ENCODE peak calls at places on chromosome 20, in nine cellular contexts. One of them, this sample, is unnamed.

GRCh38 chr20:61668771-61669503 is 396.7 kb downstream of the TAF4 start:
- DNase-seq in SJCRH30: no peak
- DNase-seq in H1: no peak
- DNase-seq in cardiac muscle cell: no peak
- DNase-seq in mammary epithelial cell: no peak
- DNase-seq in lung: no peak
- DNase-seq in WERI-Rb-1: no peak
- DNase-seq in iPS DF 6.9: no peak
- DNase-seq in astrocyte: no peak
- DNase-seq in this sample: no peak

GRCh38 chr20:49570161-49570827 is 2.4 kb upstream of the PTGIS start:
- DNase-seq in SJCRH30: peak; percentile 56
- DNase-seq in H1: no peak
- DNase-seq in cardiac muscle cell: no peak
- DNase-seq in mammary epithelial cell: no peak
- DNase-seq in lung: no peak
- DNase-seq in WERI-Rb-1: no peak
- DNase-seq in iPS DF 6.9: no peak
- DNase-seq in astrocyte: no peak
- DNase-seq in this sample: no peak

GRCh38 chr20:51696304-51697118 is 71.7 kb downstream of the ATP9A start:
- DNase-seq in SJCRH30: peak; percentile 27
- DNase-seq in H1: no peak
- DNase-seq in cardiac muscle cell: peak; percentile 37
- DNase-seq in mammary epithelial cell: no peak
- DNase-seq in lung: no peak
- DNase-seq in WERI-Rb-1: peak; percentile 45
- DNase-seq in iPS DF 6.9: no peak
- DNase-seq in astrocyte: peak; percentile 32
- DNase-seq in this sample: no peak

GRCh38 chr20:4067600-4068261 is 52.4 kb upstream of the RNF24 start:
- DNase-seq in SJCRH30: no peak
- DNase-seq in H1: no peak
- DNase-seq in cardiac muscle cell: no peak
- DNase-seq in mammary epithelial cell: peak; percentile 78
- DNase-seq in lung: no peak
- DNase-seq in WERI-Rb-1: no peak
- DNase-seq in iPS DF 6.9: no peak
- DNase-seq in astrocyte: peak; percentile 79
- DNase-seq in this sample: no peak

GRCh38 chr20:33154252-33154651 is 13.7 kb upstream of the BPIFA2 start:
- DNase-seq in SJCRH30: no peak
- DNase-seq in H1: no peak
- DNase-seq in cardiac muscle cell: no peak
- DNase-seq in mammary epithelial cell: no peak
- DNase-seq in lung: no peak
- DNase-seq in WERI-Rb-1: no peak
- DNase-seq in iPS DF 6.9: no peak
- DNase-seq in astrocyte: no peak
- DNase-seq in this sample: no peak

GRCh38 chr20:47230811-47231256 is 125.7 kb downstream of the ZMYND8 start:
- DNase-seq in SJCRH30: no peak
- DNase-seq in H1: no peak
- DNase-seq in cardiac muscle cell: no peak
- DNase-seq in mammary epithelial cell: no peak
- DNase-seq in lung: no peak
- DNase-seq in WERI-Rb-1: peak; percentile 84
- DNase-seq in iPS DF 6.9: no peak
- DNase-seq in astrocyte: peak; percentile 37
- DNase-seq in this sample: peak; percentile 6

GRCh38 chr20:10521068-10521834 is 86.1 kb downstream of the SLX4IP start:
- DNase-seq in SJCRH30: peak; percentile 80
- DNase-seq in H1: no peak
- DNase-seq in cardiac muscle cell: no peak
- DNase-seq in mammary epithelial cell: peak; percentile 81
- DNase-seq in lung: no peak
- DNase-seq in WERI-Rb-1: no peak
- DNase-seq in iPS DF 6.9: no peak
- DNase-seq in astrocyte: peak; percentile 87
- DNase-seq in this sample: no peak

GRCh38 chr20:35539756-35540212 is 2.1 kb upstream of the ERGIC3 start:
- DNase-seq in SJCRH30: peak; percentile 99
- DNase-seq in H1: no peak
- DNase-seq in cardiac muscle cell: peak; percentile 96
- DNase-seq in mammary epithelial cell: no peak
- DNase-seq in lung: peak; percentile 83
- DNase-seq in WERI-Rb-1: peak; percentile 94
- DNase-seq in iPS DF 6.9: peak; percentile 85
- DNase-seq in astrocyte: no peak
- DNase-seq in this sample: no peak

GRCh38 chr20:48092596-48093280 is 307.5 kb upstream of the SULF2 start:
- DNase-seq in SJCRH30: no peak
- DNase-seq in H1: no peak
- DNase-seq in cardiac muscle cell: no peak
- DNase-seq in mammary epithelial cell: no peak
- DNase-seq in lung: no peak
- DNase-seq in WERI-Rb-1: no peak
- DNase-seq in iPS DF 6.9: no peak
- DNase-seq in astrocyte: peak; percentile 48
- DNase-seq in this sample: no peak

GRCh38 chr20:40265872-40266533 is 423.0 kb downstream of the MAFB start:
- DNase-seq in SJCRH30: peak; percentile 49
- DNase-seq in H1: no peak
- DNase-seq in cardiac muscle cell: peak; percentile 45
- DNase-seq in mammary epithelial cell: peak; percentile 36
- DNase-seq in lung: peak; percentile 35
- DNase-seq in WERI-Rb-1: peak; percentile 40
- DNase-seq in iPS DF 6.9: no peak
- DNase-seq in astrocyte: no peak
- DNase-seq in this sample: no peak

GRCh38 chr20:47984437-47984836 is 199.2 kb upstream of the SULF2 start:
- DNase-seq in SJCRH30: no peak
- DNase-seq in H1: no peak
- DNase-seq in cardiac muscle cell: no peak
- DNase-seq in mammary epithelial cell: no peak
- DNase-seq in lung: no peak
- DNase-seq in WERI-Rb-1: no peak
- DNase-seq in iPS DF 6.9: no peak
- DNase-seq in astrocyte: no peak
- DNase-seq in this sample: no peak

GRCh38 chr20:38296433-38296832 is 7.5 kb upstream of the BPI start:
- DNase-seq in SJCRH30: no peak
- DNase-seq in H1: no peak
- DNase-seq in cardiac muscle cell: no peak
- DNase-seq in mammary epithelial cell: no peak
- DNase-seq in lung: no peak
- DNase-seq in WERI-Rb-1: no peak
- DNase-seq in iPS DF 6.9: no peak
- DNase-seq in astrocyte: no peak
- DNase-seq in this sample: no peak

GRCh38 chr20:38298768-38299288 is 5.1 kb upstream of the BPI start:
- DNase-seq in SJCRH30: peak; percentile 58
- DNase-seq in H1: no peak
- DNase-seq in cardiac muscle cell: no peak
- DNase-seq in mammary epithelial cell: peak; percentile 16
- DNase-seq in lung: peak; percentile 77
- DNase-seq in WERI-Rb-1: no peak
- DNase-seq in iPS DF 6.9: no peak
- DNase-seq in astrocyte: no peak
- DNase-seq in this sample: no peak

GRCh38 chr20:38299963-38300362 is 4.0 kb upstream of the BPI start:
- DNase-seq in SJCRH30: no peak
- DNase-seq in H1: no peak
- DNase-seq in cardiac muscle cell: no peak
- DNase-seq in mammary epithelial cell: peak; percentile 33
- DNase-seq in lung: peak; percentile 51
- DNase-seq in WERI-Rb-1: no peak
- DNase-seq in iPS DF 6.9: no peak
- DNase-seq in astrocyte: no peak
- DNase-seq in this sample: no peak

GRCh38 chr20:38295811-38296210 is 8.1 kb upstream of the BPI start:
- DNase-seq in SJCRH30: no peak
- DNase-seq in H1: no peak
- DNase-seq in cardiac muscle cell: no peak
- DNase-seq in mammary epithelial cell: no peak
- DNase-seq in lung: no peak
- DNase-seq in WERI-Rb-1: no peak
- DNase-seq in iPS DF 6.9: no peak
- DNase-seq in astrocyte: no peak
- DNase-seq in this sample: no peak

DNA sequence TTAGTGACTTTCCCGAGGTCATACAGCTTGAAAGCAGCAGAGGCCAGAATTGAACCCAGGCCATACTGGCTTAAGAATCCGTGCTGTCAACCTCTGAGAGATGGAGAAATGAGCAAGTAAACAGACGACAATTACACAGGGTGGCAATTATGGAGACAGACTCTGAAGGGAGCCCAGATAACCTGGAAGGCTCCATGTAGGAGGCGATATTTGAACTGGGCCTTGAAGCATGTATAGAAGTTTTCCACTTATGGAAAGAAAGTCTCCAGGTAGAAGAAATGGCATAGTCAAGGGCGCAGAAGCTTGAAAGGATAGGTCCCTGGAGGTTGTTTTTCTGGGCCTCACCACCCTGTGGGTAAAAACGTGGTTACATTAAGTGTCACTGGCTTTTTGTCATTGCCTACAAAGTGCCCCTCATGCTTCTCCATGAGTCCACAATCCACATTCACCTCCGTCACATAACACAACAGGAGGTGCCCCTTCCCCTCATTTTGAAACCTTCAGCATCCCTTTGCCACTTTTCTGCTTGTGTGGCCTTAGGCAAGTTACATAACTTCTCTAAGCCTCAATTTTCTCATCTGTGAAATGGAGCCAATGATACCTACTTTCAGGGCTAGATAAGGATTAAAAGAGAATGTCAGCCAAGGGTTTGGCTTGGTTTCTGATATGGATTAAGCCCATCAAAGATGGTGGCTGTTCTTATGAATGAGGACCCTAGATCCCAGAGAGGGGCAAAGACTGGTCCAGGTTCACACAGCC is 5.9 kb upstream of the BPI start:
- DNase-seq in SJCRH30: no peak
- DNase-seq in H1: no peak
- DNase-seq in cardiac muscle cell: no peak
- DNase-seq in mammary epithelial cell: no peak
- DNase-seq in lung: no peak
- DNase-seq in WERI-Rb-1: no peak
- DNase-seq in iPS DF 6.9: no peak
- DNase-seq in astrocyte: no peak
- DNase-seq in this sample: no peak
- H3K27ac ChIP-seq in SJCRH30: no peak overlapping the region
- H3K27ac ChIP-seq in H1: no peak overlapping the region
- H3K27ac ChIP-seq in cardiac muscle cell: no peak overlapping the region
- H3K27ac ChIP-seq in mammary epithelial cell: no peak overlapping the region
- H3K27ac ChIP-seq in lung: no peak overlapping the region
- H3K27ac ChIP-seq in WERI-Rb-1: no peak overlapping the region
- H3K27ac ChIP-seq in iPS DF 6.9: no peak overlapping the region
- H3K27ac ChIP-seq in astrocyte: no peak overlapping the region
- H3K27ac ChIP-seq in this sample: no peak overlapping the region

GRCh38 chr20:58389968-58390658 is 1.1 kb downstream of the VAPB start:
- DNase-seq in SJCRH30: no peak
- DNase-seq in H1: no peak
- DNase-seq in cardiac muscle cell: no peak
- DNase-seq in mammary epithelial cell: no peak
- DNase-seq in lung: no peak
- DNase-seq in WERI-Rb-1: no peak
- DNase-seq in iPS DF 6.9: no peak
- DNase-seq in astrocyte: no peak
- DNase-seq in this sample: no peak
- H3K27ac ChIP-seq in SJCRH30: peak overlapping the region; percentile 73
- H3K27ac ChIP-seq in H1: no peak overlapping the region
- H3K27ac ChIP-seq in cardiac muscle cell: no peak overlapping the region
- H3K27ac ChIP-seq in mammary epithelial cell: peak overlapping the region; percentile 93
- H3K27ac ChIP-seq in lung: peak overlapping the region; percentile 81
- H3K27ac ChIP-seq in WERI-Rb-1: peak overlapping the region; percentile 89
- H3K27ac ChIP-seq in iPS DF 6.9: no peak overlapping the region
- H3K27ac ChIP-seq in astrocyte: peak overlapping the region; percentile 96
- H3K27ac ChIP-seq in this sample: peak overlapping the region; percentile 69

GRCh38 chr20:45497971-45498494 is 17.4 kb downstream of the SPINT3 start:
- DNase-seq in SJCRH30: no peak
- DNase-seq in H1: peak; percentile 27
- DNase-seq in cardiac muscle cell: no peak
- DNase-seq in mammary epithelial cell: no peak
- DNase-seq in lung: no peak
- DNase-seq in WERI-Rb-1: no peak
- DNase-seq in iPS DF 6.9: no peak
- DNase-seq in astrocyte: no peak
- DNase-seq in this sample: no peak
- H3K27ac ChIP-seq in SJCRH30: no peak overlapping the region
- H3K27ac ChIP-seq in H1: no peak overlapping the region
- H3K27ac ChIP-seq in cardiac muscle cell: no peak overlapping the region
- H3K27ac ChIP-seq in mammary epithelial cell: no peak overlapping the region
- H3K27ac ChIP-seq in lung: no peak overlapping the region
- H3K27ac ChIP-seq in WERI-Rb-1: no peak overlapping the region
- H3K27ac ChIP-seq in iPS DF 6.9: no peak overlapping the region
- H3K27ac ChIP-seq in astrocyte: no peak overlapping the region
- H3K27ac ChIP-seq in this sample: no peak overlapping the region

GRCh38 chr20:17875106-17875980 is 93.3 kb downstream of the SNX5 start:
- DNase-seq in SJCRH30: no peak
- DNase-seq in H1: no peak
- DNase-seq in cardiac muscle cell: no peak
- DNase-seq in mammary epithelial cell: no peak
- DNase-seq in lung: peak; percentile 82
- DNase-seq in WERI-Rb-1: no peak
- DNase-seq in iPS DF 6.9: no peak
- DNase-seq in astrocyte: peak; percentile 72
- DNase-seq in this sample: no peak

GRCh38 chr20:17875981-17876385 is 92.6 kb downstream of the SNX5 start:
- DNase-seq in SJCRH30: no peak
- DNase-seq in H1: no peak
- DNase-seq in cardiac muscle cell: no peak
- DNase-seq in mammary epithelial cell: no peak
- DNase-seq in lung: no peak
- DNase-seq in WERI-Rb-1: no peak
- DNase-seq in iPS DF 6.9: no peak
- DNase-seq in astrocyte: no peak
- DNase-seq in this sample: no peak

GRCh38 chr20:17873410-17874270 is 95.0 kb downstream of the SNX5 start:
- DNase-seq in SJCRH30: peak; percentile 27
- DNase-seq in H1: no peak
- DNase-seq in cardiac muscle cell: peak; percentile 47
- DNase-seq in mammary epithelial cell: no peak
- DNase-seq in lung: peak; percentile 82
- DNase-seq in WERI-Rb-1: no peak
- DNase-seq in iPS DF 6.9: no peak
- DNase-seq in astrocyte: peak; percentile 93
- DNase-seq in this sample: no peak

GRCh38 chr20:17872920-17873319 is 95.7 kb downstream of the SNX5 start:
- DNase-seq in SJCRH30: no peak
- DNase-seq in H1: no peak
- DNase-seq in cardiac muscle cell: no peak
- DNase-seq in mammary epithelial cell: no peak
- DNase-seq in lung: no peak
- DNase-seq in WERI-Rb-1: no peak
- DNase-seq in iPS DF 6.9: no peak
- DNase-seq in astrocyte: no peak
- DNase-seq in this sample: no peak

GRCh38 chr20:17874271-17875105 is 94.1 kb downstream of the SNX5 start:
- DNase-seq in SJCRH30: no peak
- DNase-seq in H1: no peak
- DNase-seq in cardiac muscle cell: no peak
- DNase-seq in mammary epithelial cell: no peak
- DNase-seq in lung: no peak
- DNase-seq in WERI-Rb-1: no peak
- DNase-seq in iPS DF 6.9: no peak
- DNase-seq in astrocyte: no peak
- DNase-seq in this sample: no peak
- H3K27ac ChIP-seq in SJCRH30: no peak overlapping the region
- H3K27ac ChIP-seq in H1: no peak overlapping the region
- H3K27ac ChIP-seq in cardiac muscle cell: no peak overlapping the region
- H3K27ac ChIP-seq in mammary epithelial cell: no peak overlapping the region
- H3K27ac ChIP-seq in lung: no peak overlapping the region
- H3K27ac ChIP-seq in WERI-Rb-1: no peak overlapping the region
- H3K27ac ChIP-seq in iPS DF 6.9: no peak overlapping the region
- H3K27ac ChIP-seq in astrocyte: no peak overlapping the region
- H3K27ac ChIP-seq in this sample: no peak overlapping the region

This sample was measured in epithelial cell of prostate.